ENCODE peak calls at places on chromosomes 4 and X, in nine cellular contexts. R, M, V, A, L, D, S, G and C are unnamed samples.

GRCh38 chr4:73707918-73708577 is 32.3 kb upstream of the CXCL8 start:
- DNase-seq in R (no peak), M (peak), V (no peak), A (no peak), L (no peak), D (peak), S (peak), G (no peak), C (no peak)

GRCh38 chr4:71441186-71442169 is 102.7 kb downstream of the SLC4A4 start:
- DNase-seq in R (no peak), M (no peak), V (no peak), A (no peak), L (no peak), D (no peak), S (peak), G (no peak), C (no peak)

GRCh38 chrX:38880460-38880859 is 79.2 kb downstream of the MID1IP1 start:
- DNase-seq in R (no peak), M (no peak), V (no peak), A (no peak), L (no peak), D (peak), S (peak), G (no peak), C (no peak)

GRCh38 chr4:87802858-87803257 is 3.5 kb downstream of the IBSP start:
- DNase-seq in R (no peak), M (no peak), V (no peak), A (no peak), L (no peak), D (no peak), S (no peak), G (no peak), C (no peak)

GRCh38 chrX:95889279-95889678 is 795.4 kb upstream of the DIAPH2 start:
- DNase-seq in R (no peak), M (no peak), V (no peak), A (no peak), L (no peak), D (no peak), S (no peak), G (no peak), C (no peak)

GRCh38 chr4:41550308-41550707 is 12.4 kb downstream of the LIMCH1 start:
- DNase-seq in R (no peak), M (no peak), V (no peak), A (no peak), L (no peak), D (no peak), S (no peak), G (no peak), C (no peak)

GRCh38 chr4:31124008-31124645 is 404.0 kb downstream of the PCDH7 start:
- DNase-seq in R (no peak), M (no peak), V (no peak), A (no peak), L (no peak), D (no peak), S (no peak), G (no peak), C (no peak)

GRCh38 chr4:8328456-8328855 is 58.9 kb downstream of the HTRA3 start:
- DNase-seq in R (no peak), M (no peak), V (no peak), A (no peak), L (no peak), D (no peak), S (no peak), G (no peak), C (no peak)

GRCh38 chrX:8279323-8279722 is 108.3 kb upstream of the VCX2 start:
- DNase-seq in R (no peak), M (no peak), V (no peak), A (no peak), L (no peak), D (no peak), S (no peak), G (no peak), C (no peak)

GRCh38 chr4:54550415-54551171 is 107.2 kb upstream of the KIT start:
- DNase-seq in R (no peak), M (no peak), V (no peak), A (no peak), L (no peak), D (no peak), S (no peak), G (no peak), C (no peak)

GRCh38 chr4:53366301-53366716 is 448 bp upstream of the SCFD2 start:
- DNase-seq in R (no peak), M (no peak), V (no peak), A (no peak), L (no peak), D (no peak), S (no peak), G (no peak), C (no peak)

GRCh38 chrX:139831689-139832456 is 101.0 kb downstream of the ATP11C start:
- DNase-seq in R (no peak), M (no peak), V (no peak), A (no peak), L (peak), D (peak), S (peak), G (no peak), C (no peak)